ENCODE peak calls at places on chromosomes 4 and X, in six cellular contexts. One of them, this sample, is unnamed.

GRCh38 chr4:20474119-20474518 is 222.4 kb downstream of the SLIT2 start:
- DNase-seq in AG10803: peak; percentile 21
- DNase-seq in left colon: no peak
- DNase-seq in endothelial cell of umbilical vein: peak; percentile 37
- DNase-seq in fibroblast of mammary gland: peak; percentile 35
- DNase-seq in Peyer's patch: no peak
- DNase-seq in this sample: peak; percentile 36

GRCh38 chrX:151974336-151975227 is at the start of gene GABRE:
- DNase-seq in left colon: peak; percentile 57
- DNase-seq in fibroblast of mammary gland: peak; percentile 26
- DNase-seq in endothelial cell of umbilical vein: peak; percentile 61
- DNase-seq in AG10803: peak; percentile 42
- DNase-seq in Peyer's patch: peak; percentile 83
- DNase-seq in this sample: peak; percentile 50

GRCh38 chr4:169120624-169121023 is 110.6 kb upstream of the CBR4 start:
- DNase-seq in Peyer's patch: no peak
- DNase-seq in AG10803: no peak
- DNase-seq in left colon: no peak
- DNase-seq in fibroblast of mammary gland: no peak
- DNase-seq in endothelial cell of umbilical vein: no peak
- DNase-seq in this sample: no peak

GRCh38 chrX:95058815-95059214 is 1384.8 kb downstream of the FAM133A start:
- DNase-seq in AG10803: peak; percentile 76
- DNase-seq in fibroblast of mammary gland: peak; percentile 83
- DNase-seq in Peyer's patch: no peak
- DNase-seq in left colon: no peak
- DNase-seq in endothelial cell of umbilical vein: no peak
- DNase-seq in this sample: peak; percentile 82

GRCh38 chr4:99885063-99885664 is 9.1 kb downstream of the LAMTOR3 start:
- DNase-seq in Peyer's patch: no peak
- DNase-seq in AG10803: peak; percentile 44
- DNase-seq in left colon: no peak
- DNase-seq in endothelial cell of umbilical vein: peak; percentile 33
- DNase-seq in fibroblast of mammary gland: peak; percentile 58
- DNase-seq in this sample: peak; percentile 59

GRCh38 chr4:89797117-89797516 is 39.8 kb downstream of the SNCA start:
- DNase-seq in fibroblast of mammary gland: peak; percentile 41
- DNase-seq in left colon: no peak
- DNase-seq in Peyer's patch: no peak
- DNase-seq in AG10803: peak; percentile 19
- DNase-seq in endothelial cell of umbilical vein: peak; percentile 77
- DNase-seq in this sample: peak; percentile 82

GRCh38 chr4:121950680-121951569 is 935 bp downstream of the TRPC3 start:
- DNase-seq in fibroblast of mammary gland: no peak
- DNase-seq in Peyer's patch: peak; percentile 54
- DNase-seq in AG10803: peak; percentile 11
- DNase-seq in left colon: peak; percentile 32
- DNase-seq in endothelial cell of umbilical vein: peak; percentile 13
- DNase-seq in this sample: peak; percentile 16

GRCh38 chr4:128782076-128782715 is 27.3 kb upstream of the JADE1 start:
- DNase-seq in AG10803: peak; percentile 72
- DNase-seq in Peyer's patch: peak; percentile 55
- DNase-seq in left colon: no peak
- DNase-seq in fibroblast of mammary gland: no peak
- DNase-seq in endothelial cell of umbilical vein: no peak
- DNase-seq in this sample: no peak

GRCh38 chr4:165378763-165379631 is at the start of gene CPE:
- DNase-seq in fibroblast of mammary gland: peak; percentile 63
- DNase-seq in AG10803: peak; percentile 49
- DNase-seq in Peyer's patch: peak; percentile 86
- DNase-seq in endothelial cell of umbilical vein: peak; percentile 80
- DNase-seq in left colon: peak; percentile 63
- DNase-seq in this sample: peak; percentile 83